ENCODE peak calls at places on chromosomes 7 and 10, in six cellular contexts. X is CD4-positive, alpha-beta memory T cell; K is effector memory CD4-positive, alpha-beta T cell; I is mesendoderm; F is dorsolateral prefrontal cortex; C is bronchial epithelial cell. G is an unnamed sample. For H3K27me3, the result is how much of the 10 kb centered on the place peaks cover.

GRCh38 chr10:128163701-128164100 is 37.5 kb upstream of the MKI67 start:
- DNase-seq in X (no peak), K (no peak), I (no peak), F (no peak), C (peak), G (no peak)

GRCh38 chr7:41971640-41972187 is 265.3 kb downstream of the GLI3 start:
- DNase-seq in X (no peak), K (no peak), I (no peak), F (no peak), C (no peak), G (no peak)

GRCh38 chr10:88537337-88537736 is 45.8 kb downstream of the RNLS start:
- DNase-seq in X (no peak), K (no peak), I (no peak), F (no peak), C (no peak), G (no peak)

GRCh38 chr10:123998197-123999141 is 94.9 kb downstream of the CHST15 start:
- DNase-seq in X (no peak), K (no peak), I (no peak), F (no peak), C (no peak), G (no peak)

GRCh38 chr10:129523723-129524316 is 56.8 kb downstream of the MGMT start:
- DNase-seq in X (no peak), K (no peak), I (no peak), F (no peak), C (no peak), G (no peak)

GRCh38 chr10:33334170-33334838 is at the start of gene NRP1:
- DNase-seq in X (no peak), K (no peak), I (peak), F (no peak), C (no peak), G (peak)

GRCh38 chr7:110839866-110840265 is 251.1 kb upstream of the LRRN3 start:
- DNase-seq in X (no peak), K (no peak), I (peak), F (no peak), C (peak), G (peak)

GRCh38 chr10:133318494-133319127 is 9.9 kb downstream of the ZNF511 start:
- DNase-seq in X (peak), K (peak), I (peak), F (no peak), C (peak), G (peak)

GRCh38 chr7:77351539-77352004 is 64.6 kb downstream of the GSAP start:
- DNase-seq in X (peak), K (peak), I (peak), F (no peak), C (no peak), G (no peak)

GRCh38 chr7:151993977-151994676 is 31.3 kb upstream of the GALNT11 start:
- DNase-seq in X (no peak), K (no peak), I (peak), F (no peak), C (peak), G (peak)

GRCh38 chr7:50246551-50246950 is 58.0 kb upstream of the IKZF1 start:
- DNase-seq in X (no peak), K (no peak), I (peak), F (no peak), C (no peak), G (no peak)

GRCh38 chr7:112994666-112995065 is 92.0 kb downstream of the GPR85 start:
- DNase-seq in X (no peak), K (no peak), I (no peak), F (no peak), C (no peak), G (no peak)

GRCh38 chr7:112226701-112227276 is 20.3 kb downstream of the ZNF277 start:
- DNase-seq in X (no peak), K (no peak), I (no peak), F (no peak), C (peak), G (no peak)

GRCh38 chr10:43390791-43391190 is 18.2 kb downstream of the HNRNPF start:
- DNase-seq in X (peak), K (peak), I (peak), F (no peak), C (peak), G (no peak)

GRCh38 chr7:80087051-80087767 is 47.4 kb upstream of the GNAI1 start:
- DNase-seq in X (no peak), K (no peak), I (peak), F (no peak), C (no peak), G (no peak)

GRCh38 chr7:82183633-82184032 is 259.9 kb downstream of the CACNA2D1 start:
- DNase-seq in X (no peak), K (no peak), I (no peak), F (no peak), C (peak), G (no peak)

GRCh38 chr7:46534593-46535271 is 613.7 kb upstream of the IGFBP3 start:
- DNase-seq in X (no peak), K (no peak), I (peak), F (no peak), C (no peak), G (no peak)

GRCh38 chr7:48680996-48681395 is 243.4 kb upstream of the CDC14C start:
- DNase-seq in X (no peak), K (no peak), I (peak), F (no peak), C (peak), G (peak)

GRCh38 chr10:15335500-15335899 is 35.6 kb downstream of the FAM171A1 start:
- DNase-seq in X (no peak), K (no peak), I (no peak), F (no peak), C (no peak), G (no peak)

GRCh38 chr7:46569117-46569433 is 648.0 kb upstream of the IGFBP3 start:
- DNase-seq in X (no peak), K (no peak), I (peak), F (no peak), C (peak), G (no peak)

GRCh38 chr7:137717811-137718271 is 128.9 kb downstream of the DGKI start:
- DNase-seq in X (no peak), K (no peak), I (peak), F (no peak), C (peak), G (no peak)

GRCh38 chr7:37495574-37496184 is 47.0 kb upstream of the ELMO1 start:
- DNase-seq in X (peak), K (no peak), I (peak), F (no peak), C (peak), G (peak)

GRCh38 chr10:62885656-62886461 is 69.7 kb upstream of the EGR2 start:
- DNase-seq in X (no peak), K (no peak), I (no peak), F (no peak), C (peak), G (no peak)

GRCh38 chr10:118571123-118571522 is 24.3 kb downstream of the PRLHR start:
- DNase-seq in X (no peak), K (no peak), I (no peak), F (no peak), C (no peak), G (no peak)

GRCh38 chr7:139118803-139119485 is 9.4 kb upstream of the ZC3HAV1 start:
- DNase-seq in X (peak), K (no peak), I (peak), F (no peak), C (no peak), G (no peak)

GRCh38 chr10:131219955-131220489 is 91.5 kb downstream of the TCERG1L start:
- DNase-seq in X (no peak), K (no peak), I (no peak), F (no peak), C (no peak), G (no peak)

GRCh38 chr7:28658392-28658791 is 246.1 kb downstream of the CREB5 start:
- DNase-seq in X (no peak), K (no peak), I (no peak), F (no peak), C (no peak), G (no peak)

GRCh38 chr10:3312403-3312802 is 139.8 kb upstream of the PITRM1 start:
- DNase-seq in X (no peak), K (no peak), I (no peak), F (no peak), C (no peak), G (no peak)

GRCh38 chr10:48238826-48239520 is 35.5 kb downstream of the FRMPD2 start:
- DNase-seq in X (no peak), K (no peak), I (no peak), F (no peak), C (no peak), G (no peak)

GRCh38 chr7:30862987-30863693 is 48.5 kb upstream of the AQP1 start:
- DNase-seq in X (no peak), K (no peak), I (no peak), F (no peak), C (no peak), G (no peak)

GRCh38 chr10:87531908-87532622 is 27.4 kb downstream of the MINPP1 start:
- DNase-seq in X (no peak), K (no peak), I (no peak), F (no peak), C (no peak), G (no peak)

GRCh38 chr10:63260860-63261251 is 127.7 kb downstream of the NRBF2 start:
- DNase-seq in X (no peak), K (no peak), I (peak), F (no peak), C (no peak), G (no peak)

GRCh38 chr10:72487521-72487920 is 132.8 kb upstream of the DNAJB12 start:
- DNase-seq in X (no peak), K (no peak), I (no peak), F (no peak), C (no peak), G (no peak)

GRCh38 chr7:143239822-143240221 is 18.0 kb downstream of the TAS2R40 start:
- DNase-seq in X (no peak), K (no peak), I (no peak), F (no peak), C (peak), G (no peak)

GRCh38 chr10:110647136-110647430 is 2.9 kb downstream of the RBM20 start:
- DNase-seq in X (no peak), K (no peak), I (no peak), F (no peak), C (peak), G (no peak)

GRCh38 chr10:110643670-110644597 is at the start of gene RBM20:
- DNase-seq in X (peak), K (no peak), I (no peak), F (no peak), C (no peak), G (peak)

GRCh38 chr10:110646417-110647135 is 2.4 kb downstream of the RBM20 start:
- DNase-seq in X (no peak), K (no peak), I (no peak), F (no peak), C (no peak), G (no peak)

GRCh38 chr10:110642980-110643655 is 1.0 kb upstream of the RBM20 start:
- DNase-seq in X (no peak), K (no peak), I (peak), F (no peak), C (no peak), G (no peak)

DNA sequence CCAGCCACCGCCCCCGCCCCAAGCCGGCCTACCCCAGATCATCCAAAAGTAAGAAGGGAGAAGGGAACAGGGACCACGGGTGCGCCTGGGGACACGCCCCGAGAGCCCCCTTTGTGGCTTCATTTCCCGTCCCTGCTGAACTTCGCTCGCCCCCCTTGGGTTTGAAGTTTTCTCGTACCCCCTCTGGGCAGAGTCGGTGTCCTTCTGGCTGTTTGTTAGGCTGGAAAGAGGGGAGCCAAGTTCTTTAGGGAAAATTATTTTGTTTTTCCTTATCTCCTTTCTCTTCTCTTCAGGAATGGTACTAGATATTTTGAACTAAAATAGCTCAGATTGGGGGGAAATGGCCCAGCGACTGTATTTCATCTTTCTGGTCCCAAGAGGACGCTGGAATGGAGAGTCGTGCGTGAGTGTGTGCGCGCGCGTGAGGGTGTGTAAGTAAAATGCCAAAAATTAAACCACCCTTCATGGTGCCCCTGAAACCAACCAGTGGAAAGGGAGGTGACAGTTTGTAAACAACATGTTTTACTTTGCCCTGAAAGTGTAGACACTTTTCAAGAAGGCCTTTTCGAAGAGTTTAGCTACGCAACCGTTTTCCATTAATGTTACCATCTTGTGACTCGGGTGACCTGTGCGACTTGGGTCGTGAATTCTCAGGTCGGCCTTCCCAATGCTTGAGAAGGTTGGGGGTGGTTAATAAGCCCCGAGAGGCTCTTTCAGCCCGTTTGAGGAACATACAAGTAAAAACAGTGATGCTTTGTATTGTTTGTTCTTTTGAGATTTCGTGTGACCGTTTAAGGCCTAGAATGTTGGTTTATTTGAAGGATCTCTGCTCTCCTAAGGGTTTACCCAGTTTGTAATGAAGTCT is 694 bp downstream of the RBM20 start:
- DNase-seq in X (no peak), K (no peak), I (peak), F (no peak), C (no peak), G (no peak)
- H3K27me3 ChIP-seq in X (under half), K (under half), I (under half), F (half or more), C (under half), G (half or more)

GRCh38 chr7:150800576-150801241 is at the start of gene TMEM176A:
- DNase-seq in X (peak), K (no peak), I (no peak), F (no peak), C (no peak), G (no peak)
- H3K4me3 ChIP-seq in X (no peak), K (peak), I (no peak), F (peak), C (no peak), G (no peak)

DNA sequence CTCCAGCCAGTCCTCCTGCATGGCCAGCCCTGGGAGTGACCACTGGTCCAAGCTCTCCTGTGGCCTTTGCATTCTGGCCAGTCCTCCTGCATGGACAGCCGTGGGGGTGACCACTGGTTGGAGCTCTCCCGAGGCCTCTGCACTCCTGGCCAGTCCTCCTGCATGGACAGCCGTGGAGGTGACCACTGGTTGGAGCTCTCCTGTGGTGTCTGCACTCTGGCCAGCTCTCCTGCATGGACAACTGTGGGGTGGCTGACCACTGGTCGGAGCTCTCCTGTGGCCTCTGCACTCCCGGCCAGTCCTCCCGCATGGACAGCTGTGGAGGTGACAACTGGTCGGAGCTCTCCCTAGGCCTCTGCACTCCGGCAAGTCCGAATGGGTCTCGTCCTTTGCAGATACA is 28.7 kb upstream of the ADARB2 start:
- DNase-seq in X (no peak), K (no peak), I (no peak), F (no peak), C (no peak), G (no peak)
- H3K27me3 ChIP-seq in X (under half), K (under half), I (under half), F (under half), C (under half), G (under half)

GRCh38 chr10:93566435-93567276 is at the start of gene FFAR4:
- DNase-seq in X (no peak), K (no peak), I (peak), F (no peak), C (no peak), G (no peak)
- H3K4me3 ChIP-seq in X (no peak), K (no peak), I (peak), F (peak), C (no peak), G (no peak)

GRCh38 chr10:93059975-93060886 is at the start of gene CYP26C1:
- DNase-seq in X (no peak), K (no peak), I (no peak), F (no peak), C (no peak), G (no peak)
- H3K27me3 ChIP-seq in X (under half), K (under half), I (half or more), F (under half), C (under half), G (under half)